ENCODE peak calls at places on chromosomes 7 and 10, in four cellular contexts. W is HepG2, Y is GM12878, Q is HCT116. I is an unnamed sample. For H3K9me3 and H3K36me3, the result is how much of the 10 kb centered on the place peaks cover.

GRCh38 chr10:98956576-98957260 is 278.9 kb downstream of the HPSE2 start:
- DNase-seq in Y (no peak), W (no peak), Q (no peak), I (no peak)

GRCh38 chr10:70908426-70909296 is 20.3 kb upstream of the PCBD1 start:
- DNase-seq in Q (no peak), Y (no peak), W (no peak), I (no peak)

GRCh38 chr10:30817541-30817940 is 188.0 kb upstream of the LYZL2 start:
- DNase-seq in Q (no peak), W (no peak), Y (no peak), I (no peak)

GRCh38 chr10:114026189-114027040 is 17.3 kb upstream of the ADRB1 start:
- DNase-seq in Q (peak), W (peak), Y (peak), I (no peak)

GRCh38 chr7:129635300-129636029 is 23.9 kb downstream of the NRF1 start:
- DNase-seq in Y (peak), W (peak), Q (peak), I (peak)

GRCh38 chr7:100563100-100563564 is 10.6 kb downstream of the SAP25 start:
- DNase-seq in Q (no peak), Y (no peak), W (no peak), I (no peak)

GRCh38 chr7:47551550-47552121 is 30.3 kb downstream of the TNS3 start:
- DNase-seq in W (no peak), Q (no peak), Y (no peak), I (no peak)

GRCh38 chr10:60896715-60897114 is 47.3 kb downstream of the RHOBTB1 start:
- DNase-seq in Y (no peak), W (no peak), Q (no peak), I (no peak)

GRCh38 chr7:127629268-127629854 is 11.4 kb upstream of the PAX4 start:
- DNase-seq in Q (peak), Y (no peak), W (peak), I (peak)

GRCh38 chr10:73262105-73262730 is 9.8 kb upstream of the MRPS16 start:
- DNase-seq in W (peak), Q (peak), Y (no peak), I (no peak)

GRCh38 chr7:90216771-90217170 is 5.2 kb downstream of the STEAP2 start:
- DNase-seq in W (no peak), Y (no peak), Q (no peak), I (no peak)

GRCh38 chr7:55129409-55130078 is 110.7 kb downstream of the EGFR start:
- DNase-seq in Y (no peak), W (no peak), Q (no peak), I (no peak)

GRCh38 chr7:70178787-70179186 is 580.5 kb downstream of the AUTS2 start:
- DNase-seq in W (no peak), Q (no peak), Y (no peak), I (peak)

DNA sequence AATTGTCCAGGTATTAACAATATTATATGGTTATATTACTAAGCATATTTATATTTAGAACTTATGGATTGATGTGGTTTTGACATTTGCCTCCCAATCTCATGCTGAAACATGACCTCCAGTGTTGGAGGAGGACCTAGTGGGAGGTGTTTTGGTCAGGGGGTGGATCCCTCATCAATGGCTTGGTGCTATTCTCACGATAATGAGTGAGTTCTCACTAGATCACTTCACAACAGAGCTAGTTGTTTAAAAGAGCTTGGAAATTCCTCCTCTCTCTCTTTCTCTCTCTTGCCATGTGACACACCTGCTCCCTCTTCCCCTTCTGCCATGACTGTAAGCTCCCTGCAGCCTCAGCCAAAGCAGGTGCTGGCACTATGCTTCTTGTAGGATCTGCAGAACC is 19.0 kb downstream of the TFEC start:
- DNase-seq in W (no peak), Q (no peak), Y (no peak), I (no peak)
- H3K9me3 ChIP-seq in W (under half), Q (under half), Y (under half), I (under half)

GRCh38 chr7:140005341-140005740 is 57.4 kb downstream of the PARP12 start:
- DNase-seq in Q (no peak), Y (no peak), W (no peak), I (peak)

GRCh38 chr7:140006600-140006999 is 56.2 kb downstream of the PARP12 start:
- DNase-seq in Y (no peak), Q (no peak), W (no peak), I (peak)

GRCh38 chr7:140005754-140006503 is 56.8 kb downstream of the PARP12 start:
- DNase-seq in W (peak), Y (no peak), Q (peak), I (peak)

GRCh38 chr7:140004672-140005071 is 58.1 kb downstream of the PARP12 start:
- DNase-seq in Q (no peak), Y (no peak), W (no peak), I (peak)

DNA sequence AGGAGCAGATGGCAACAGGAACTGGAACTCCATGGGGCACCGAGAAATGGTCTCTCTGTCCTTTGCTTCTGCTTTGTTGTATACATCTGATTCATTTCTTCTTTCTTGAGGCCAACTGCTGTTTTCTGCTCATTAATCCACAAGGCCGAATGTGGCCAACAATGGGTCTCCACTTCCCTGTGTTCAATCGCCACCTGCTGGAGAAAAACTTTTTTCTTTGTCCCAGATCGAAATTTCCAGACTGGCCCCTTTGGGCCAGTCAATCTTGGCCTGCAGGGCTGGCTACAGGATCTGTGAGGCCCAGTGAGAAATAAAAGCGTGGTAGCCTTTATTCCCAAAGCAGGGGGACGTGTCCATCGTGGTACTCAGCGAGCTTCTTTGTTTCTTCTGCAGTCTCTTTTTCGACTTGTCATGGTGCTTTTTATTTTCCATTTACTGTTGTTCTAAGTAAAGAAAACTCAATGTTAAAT is 58.8 kb downstream of the PARP12 start:
- DNase-seq in W (peak), Y (peak), Q (peak), I (peak)
- TF ChIP-seq CTCF in W (peak), Y (peak), Q (peak), I (peak)

GRCh38 chr10:44379907-44380306 is 5.0 kb downstream of the CXCL12 start:
- DNase-seq in Q (no peak), Y (no peak), W (no peak), I (no peak)
- H3K36me3 ChIP-seq in Q (under half), Y (under half), W (under half), I (under half)

GRCh38 chr10:90136731-90137316 is 435.4 kb downstream of the KIF20B start:
- DNase-seq in Y (no peak), W (no peak), Q (peak), I (peak)

GRCh38 chr10:90138844-90139243 is 437.5 kb downstream of the KIF20B start:
- DNase-seq in Y (no peak), Q (no peak), W (peak), I (no peak)

GRCh38 chr10:90130321-90131086 is 429.1 kb downstream of the KIF20B start:
- DNase-seq in W (no peak), Y (peak), Q (no peak), I (no peak)

GRCh38 chr10:90133606-90134005 is 432.2 kb downstream of the KIF20B start:
- DNase-seq in Y (no peak), W (no peak), Q (no peak), I (no peak)
- H3K9me3 ChIP-seq in Y (under half), W (half or more), Q (under half), I (under half)

GRCh38 chr10:48659790-48660189 is 24.9 kb upstream of the WDFY4 start:
- DNase-seq in W (no peak), Q (no peak), Y (no peak), I (no peak)
- TF ChIP-seq CTCF in W (no peak), Q (peak), Y (peak), I (peak)